ENCODE peak calls at places on chromosomes 5 and 9, in ten cellular contexts. One of them, this sample, is unnamed.
A peak's percentile ranks its signal among the peaks of the same experiment; 100 is the strongest.

GRCh38 chr9:84590706-84591105 is 78.8 kb upstream of the NTRK2 start:
- DNase-seq in brain microvascular endothelial cell: no peak
- DNase-seq in nephron progenitor cell: no peak
- DNase-seq in HepG2: no peak
- DNase-seq in GM13976: no peak
- DNase-seq in HCT116: no peak
- DNase-seq in bronchial epithelial cell: no peak
- DNase-seq in retinal pigment epithelial cell: no peak
- DNase-seq in cardiac fibroblast: no peak
- DNase-seq in epithelial cell of esophagus: no peak
- DNase-seq in this sample: no peak

GRCh38 chr5:146706321-146706972 is 172.1 kb downstream of the PPP2R2B start:
- DNase-seq in retinal pigment epithelial cell: no peak
- DNase-seq in HepG2: peak; percentile 12
- DNase-seq in bronchial epithelial cell: no peak
- DNase-seq in epithelial cell of esophagus: no peak
- DNase-seq in GM13976: no peak
- DNase-seq in brain microvascular endothelial cell: no peak
- DNase-seq in nephron progenitor cell: no peak
- DNase-seq in cardiac fibroblast: no peak
- DNase-seq in HCT116: no peak
- DNase-seq in this sample: no peak

GRCh38 chr5:83029912-83030311 is 47.3 kb downstream of the TMEM167A start:
- DNase-seq in HepG2: no peak
- DNase-seq in epithelial cell of esophagus: peak; percentile 66
- DNase-seq in brain microvascular endothelial cell: peak; percentile 68
- DNase-seq in bronchial epithelial cell: peak; percentile 60
- DNase-seq in retinal pigment epithelial cell: no peak
- DNase-seq in cardiac fibroblast: peak; percentile 40
- DNase-seq in nephron progenitor cell: no peak
- DNase-seq in GM13976: no peak
- DNase-seq in HCT116: no peak
- DNase-seq in this sample: peak; percentile 28

GRCh38 chr5:115816226-115817042 is at the start of gene CDO1:
- DNase-seq in retinal pigment epithelial cell: peak; percentile 44
- DNase-seq in HepG2: no peak
- DNase-seq in GM13976: peak; percentile 49
- DNase-seq in brain microvascular endothelial cell: peak; percentile 60
- DNase-seq in HCT116: no peak
- DNase-seq in epithelial cell of esophagus: peak; percentile 25
- DNase-seq in bronchial epithelial cell: no peak
- DNase-seq in nephron progenitor cell: peak; percentile 76
- DNase-seq in cardiac fibroblast: peak; percentile 54
- DNase-seq in this sample: peak; percentile 60

GRCh38 chr9:89435315-89435823 is 62.5 kb downstream of the SEMA4D start:
- DNase-seq in bronchial epithelial cell: peak; percentile 44
- DNase-seq in HCT116: peak; percentile 43
- DNase-seq in retinal pigment epithelial cell: no peak
- DNase-seq in brain microvascular endothelial cell: no peak
- DNase-seq in cardiac fibroblast: no peak
- DNase-seq in HepG2: no peak
- DNase-seq in GM13976: no peak
- DNase-seq in nephron progenitor cell: peak; percentile 25
- DNase-seq in epithelial cell of esophagus: peak; percentile 47
- DNase-seq in this sample: no peak

GRCh38 chr5:90193185-90193822 is 216.3 kb downstream of the CETN3 start:
- DNase-seq in cardiac fibroblast: no peak
- DNase-seq in epithelial cell of esophagus: no peak
- DNase-seq in nephron progenitor cell: no peak
- DNase-seq in HCT116: no peak
- DNase-seq in HepG2: no peak
- DNase-seq in retinal pigment epithelial cell: no peak
- DNase-seq in bronchial epithelial cell: no peak
- DNase-seq in brain microvascular endothelial cell: no peak
- DNase-seq in GM13976: no peak
- DNase-seq in this sample: no peak

GRCh38 chr5:181207214-181207959 is 2.4 kb upstream of the TRIM7 start:
- DNase-seq in bronchial epithelial cell: peak; percentile 88
- DNase-seq in nephron progenitor cell: peak; percentile 78
- DNase-seq in GM13976: peak; percentile 61
- DNase-seq in cardiac fibroblast: peak; percentile 92
- DNase-seq in HCT116: peak; percentile 86
- DNase-seq in HepG2: peak; percentile 82
- DNase-seq in retinal pigment epithelial cell: no peak
- DNase-seq in epithelial cell of esophagus: peak; percentile 89
- DNase-seq in brain microvascular endothelial cell: peak; percentile 95
- DNase-seq in this sample: peak; percentile 92

GRCh38 chr9:107717608-107718314 is 228.2 kb upstream of the KLF4 start:
- DNase-seq in brain microvascular endothelial cell: no peak
- DNase-seq in retinal pigment epithelial cell: no peak
- DNase-seq in cardiac fibroblast: no peak
- DNase-seq in epithelial cell of esophagus: no peak
- DNase-seq in nephron progenitor cell: no peak
- DNase-seq in GM13976: no peak
- DNase-seq in HCT116: no peak
- DNase-seq in HepG2: no peak
- DNase-seq in bronchial epithelial cell: no peak
- DNase-seq in this sample: no peak

GRCh38 chr9:89615661-89616060 is 10.8 kb downstream of the GADD45G start:
- DNase-seq in GM13976: peak; percentile 49
- DNase-seq in HepG2: no peak
- DNase-seq in nephron progenitor cell: no peak
- DNase-seq in brain microvascular endothelial cell: no peak
- DNase-seq in epithelial cell of esophagus: no peak
- DNase-seq in retinal pigment epithelial cell: no peak
- DNase-seq in cardiac fibroblast: no peak
- DNase-seq in bronchial epithelial cell: no peak
- DNase-seq in HCT116: no peak
- DNase-seq in this sample: no peak

GRCh38 chr9:29966247-29966646 is 2393.0 kb upstream of the C9orf72 start:
- DNase-seq in brain microvascular endothelial cell: peak; percentile 3
- DNase-seq in bronchial epithelial cell: peak; percentile 71
- DNase-seq in GM13976: no peak
- DNase-seq in cardiac fibroblast: no peak
- DNase-seq in retinal pigment epithelial cell: peak; percentile 5
- DNase-seq in HepG2: no peak
- DNase-seq in epithelial cell of esophagus: peak; percentile 80
- DNase-seq in nephron progenitor cell: no peak
- DNase-seq in HCT116: no peak
- DNase-seq in this sample: peak; percentile 53

GRCh38 chr9:138023394-138024124 is 146.0 kb downstream of the CACNA1B start:
- DNase-seq in cardiac fibroblast: no peak
- DNase-seq in brain microvascular endothelial cell: no peak
- DNase-seq in epithelial cell of esophagus: no peak
- DNase-seq in retinal pigment epithelial cell: no peak
- DNase-seq in HepG2: no peak
- DNase-seq in GM13976: peak; percentile 20
- DNase-seq in HCT116: no peak
- DNase-seq in nephron progenitor cell: peak; percentile 50
- DNase-seq in bronchial epithelial cell: no peak
- DNase-seq in this sample: no peak

GRCh38 chr5:141040763-141041426 is 10.3 kb upstream of the PCDHB1 start:
- DNase-seq in GM13976: peak; percentile 60
- DNase-seq in HepG2: peak; percentile 69
- DNase-seq in bronchial epithelial cell: peak; percentile 80
- DNase-seq in HCT116: peak; percentile 93
- DNase-seq in brain microvascular endothelial cell: peak; percentile 60
- DNase-seq in epithelial cell of esophagus: peak; percentile 83
- DNase-seq in cardiac fibroblast: peak; percentile 56
- DNase-seq in nephron progenitor cell: peak; percentile 99
- DNase-seq in retinal pigment epithelial cell: peak; percentile 63
- DNase-seq in this sample: peak; percentile 62

GRCh38 chr5:134131165-134131564 is 16.7 kb downstream of the TCF7 start:
- DNase-seq in HCT116: no peak
- DNase-seq in epithelial cell of esophagus: no peak
- DNase-seq in HepG2: no peak
- DNase-seq in retinal pigment epithelial cell: no peak
- DNase-seq in GM13976: no peak
- DNase-seq in brain microvascular endothelial cell: no peak
- DNase-seq in nephron progenitor cell: no peak
- DNase-seq in bronchial epithelial cell: no peak
- DNase-seq in cardiac fibroblast: no peak
- DNase-seq in this sample: no peak

GRCh38 chr5:151476054-151476453 is 28.7 kb downstream of the SLC36A1 start:
- DNase-seq in epithelial cell of esophagus: no peak
- DNase-seq in HCT116: no peak
- DNase-seq in nephron progenitor cell: no peak
- DNase-seq in retinal pigment epithelial cell: no peak
- DNase-seq in cardiac fibroblast: no peak
- DNase-seq in HepG2: no peak
- DNase-seq in brain microvascular endothelial cell: no peak
- DNase-seq in GM13976: no peak
- DNase-seq in bronchial epithelial cell: no peak
- DNase-seq in this sample: no peak

GRCh38 chr9:132609829-132610228 is 27.4 kb downstream of the BARHL1 start:
- DNase-seq in cardiac fibroblast: peak; percentile 68
- DNase-seq in GM13976: no peak
- DNase-seq in retinal pigment epithelial cell: peak; percentile 22
- DNase-seq in nephron progenitor cell: no peak
- DNase-seq in HCT116: no peak
- DNase-seq in brain microvascular endothelial cell: peak; percentile 90
- DNase-seq in HepG2: no peak
- DNase-seq in bronchial epithelial cell: peak; percentile 49
- DNase-seq in epithelial cell of esophagus: peak; percentile 71
- DNase-seq in this sample: peak; percentile 53

GRCh38 chr5:154202379-154203260 is 12.1 kb downstream of the GALNT10 start:
- DNase-seq in retinal pigment epithelial cell: no peak
- DNase-seq in epithelial cell of esophagus: no peak
- DNase-seq in HepG2: no peak
- DNase-seq in brain microvascular endothelial cell: no peak
- DNase-seq in HCT116: no peak
- DNase-seq in nephron progenitor cell: no peak
- DNase-seq in bronchial epithelial cell: no peak
- DNase-seq in GM13976: peak; percentile 80
- DNase-seq in cardiac fibroblast: no peak
- DNase-seq in this sample: no peak

GRCh38 chr5:16685069-16685468 is 68.3 kb upstream of the RETREG1 start:
- DNase-seq in retinal pigment epithelial cell: no peak
- DNase-seq in GM13976: no peak
- DNase-seq in brain microvascular endothelial cell: no peak
- DNase-seq in epithelial cell of esophagus: no peak
- DNase-seq in cardiac fibroblast: peak; percentile 34
- DNase-seq in HCT116: no peak
- DNase-seq in bronchial epithelial cell: no peak
- DNase-seq in nephron progenitor cell: no peak
- DNase-seq in HepG2: no peak
- DNase-seq in this sample: no peak
- TF ChIP-seq CTCF in retinal pigment epithelial cell: no peak
- TF ChIP-seq CTCF in GM13976: no peak
- TF ChIP-seq CTCF in brain microvascular endothelial cell: no peak
- TF ChIP-seq CTCF in epithelial cell of esophagus: no peak
- TF ChIP-seq CTCF in cardiac fibroblast: no peak
- TF ChIP-seq CTCF in HCT116: no peak
- TF ChIP-seq CTCF in bronchial epithelial cell: no peak
- TF ChIP-seq CTCF in nephron progenitor cell: no peak
- TF ChIP-seq CTCF in HepG2: no peak
- TF ChIP-seq CTCF in this sample: no peak

GRCh38 chr9:2351324-2351723 is 270.3 kb upstream of the VLDLR start:
- DNase-seq in nephron progenitor cell: no peak
- DNase-seq in bronchial epithelial cell: no peak
- DNase-seq in HCT116: no peak
- DNase-seq in GM13976: no peak
- DNase-seq in brain microvascular endothelial cell: no peak
- DNase-seq in epithelial cell of esophagus: no peak
- DNase-seq in cardiac fibroblast: no peak
- DNase-seq in retinal pigment epithelial cell: no peak
- DNase-seq in HepG2: no peak
- DNase-seq in this sample: no peak
- TF ChIP-seq CTCF in nephron progenitor cell: no peak
- TF ChIP-seq CTCF in bronchial epithelial cell: no peak
- TF ChIP-seq CTCF in HCT116: no peak
- TF ChIP-seq CTCF in GM13976: no peak
- TF ChIP-seq CTCF in brain microvascular endothelial cell: no peak
- TF ChIP-seq CTCF in epithelial cell of esophagus: no peak
- TF ChIP-seq CTCF in cardiac fibroblast: no peak
- TF ChIP-seq CTCF in retinal pigment epithelial cell: no peak
- TF ChIP-seq CTCF in HepG2: no peak
- TF ChIP-seq CTCF in this sample: no peak

DNA sequence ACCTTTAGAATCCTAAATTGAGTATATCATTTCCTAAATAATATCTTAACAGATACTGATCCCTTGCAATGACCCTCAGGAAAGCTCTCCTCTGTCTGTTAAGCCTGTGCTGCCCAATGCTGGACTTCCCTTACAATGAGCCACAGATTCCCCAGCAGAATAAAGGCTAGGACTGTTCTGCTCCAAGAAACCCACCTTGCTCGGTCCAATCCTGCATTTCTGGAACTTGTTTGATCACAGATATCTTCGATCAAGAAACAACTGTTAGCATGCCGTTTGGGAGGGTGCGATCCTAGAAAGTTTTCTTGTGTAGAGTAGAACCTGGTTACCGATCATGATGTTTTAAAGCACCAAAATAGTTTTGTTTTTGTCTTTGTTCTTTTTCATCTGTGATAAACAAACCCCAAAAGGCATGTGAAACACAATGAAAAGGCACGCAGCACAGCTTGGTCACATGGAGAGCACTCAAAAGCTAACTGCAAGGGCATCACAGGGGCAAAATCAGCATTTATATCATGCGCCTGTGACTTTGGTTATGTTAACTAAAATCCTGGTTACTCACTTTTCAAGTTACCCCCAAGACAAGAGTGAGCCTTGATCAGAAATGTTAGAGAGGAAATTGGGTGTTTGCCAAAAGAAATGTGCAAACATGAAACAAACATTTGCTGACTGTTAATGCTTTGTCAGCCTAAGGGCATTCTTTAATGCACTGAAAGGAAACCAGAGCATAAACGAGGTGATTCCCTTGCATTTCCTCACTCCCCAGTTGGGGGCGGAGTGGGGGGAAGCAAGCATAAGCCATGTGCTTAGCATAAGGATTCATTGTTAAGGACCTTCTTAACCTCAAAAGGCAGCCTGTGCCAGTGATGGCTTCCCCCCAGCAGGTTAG is 61.9 kb upstream of the ADAMTS16 start:
- DNase-seq in retinal pigment epithelial cell: no peak
- DNase-seq in HepG2: no peak
- DNase-seq in nephron progenitor cell: no peak
- DNase-seq in epithelial cell of esophagus: peak; percentile 3
- DNase-seq in HCT116: no peak
- DNase-seq in brain microvascular endothelial cell: no peak
- DNase-seq in cardiac fibroblast: no peak
- DNase-seq in bronchial epithelial cell: peak; percentile 35
- DNase-seq in GM13976: no peak
- DNase-seq in this sample: no peak
- TF ChIP-seq CTCF in retinal pigment epithelial cell: no peak
- TF ChIP-seq CTCF in HepG2: no peak
- TF ChIP-seq CTCF in nephron progenitor cell: no peak
- TF ChIP-seq CTCF in epithelial cell of esophagus: no peak
- TF ChIP-seq CTCF in HCT116: no peak
- TF ChIP-seq CTCF in brain microvascular endothelial cell: no peak
- TF ChIP-seq CTCF in cardiac fibroblast: no peak
- TF ChIP-seq CTCF in bronchial epithelial cell: no peak
- TF ChIP-seq CTCF in GM13976: no peak
- TF ChIP-seq CTCF in this sample: no peak

DNA sequence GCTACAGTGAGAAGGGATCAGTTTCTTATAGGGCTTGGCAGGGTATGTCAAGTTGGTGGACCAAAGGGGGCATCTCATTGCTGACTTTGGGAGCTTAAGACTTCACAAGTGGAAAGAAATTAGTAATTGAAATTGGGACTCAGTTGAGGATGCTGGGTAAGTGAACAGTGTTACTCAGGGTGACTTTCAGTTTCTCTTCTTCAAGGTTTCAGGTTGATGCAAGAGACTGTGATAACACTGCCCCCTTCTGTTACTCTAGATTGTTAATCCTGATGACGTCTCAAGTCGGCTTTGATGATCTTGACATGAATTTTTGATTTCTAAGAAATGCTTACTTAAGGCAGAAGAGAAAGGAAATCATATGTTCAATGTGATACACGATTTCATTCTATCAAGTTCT is 21.3 kb downstream of the KCTD16 start:
- DNase-seq in HCT116: peak; percentile 65
- DNase-seq in GM13976: peak; percentile 66
- DNase-seq in epithelial cell of esophagus: peak; percentile 77
- DNase-seq in brain microvascular endothelial cell: peak; percentile 79
- DNase-seq in HepG2: peak; percentile 42
- DNase-seq in nephron progenitor cell: no peak
- DNase-seq in bronchial epithelial cell: peak; percentile 85
- DNase-seq in retinal pigment epithelial cell: no peak
- DNase-seq in cardiac fibroblast: peak; percentile 71
- DNase-seq in this sample: peak; percentile 87
- TF ChIP-seq CTCF in HCT116: peak; percentile 58
- TF ChIP-seq CTCF in GM13976: peak; percentile 59
- TF ChIP-seq CTCF in epithelial cell of esophagus: peak; percentile 34
- TF ChIP-seq CTCF in brain microvascular endothelial cell: peak; percentile 58
- TF ChIP-seq CTCF in HepG2: peak; percentile 52
- TF ChIP-seq CTCF in nephron progenitor cell: peak; percentile 25
- TF ChIP-seq CTCF in bronchial epithelial cell: peak; percentile 54
- TF ChIP-seq CTCF in retinal pigment epithelial cell: peak; percentile 36
- TF ChIP-seq CTCF in cardiac fibroblast: peak; percentile 51
- TF ChIP-seq CTCF in this sample: peak; percentile 53

This sample was measured in fibroblast of pulmonary artery.